ENCODE peak calls at places on chromosomes 4 and X, in eight cellular contexts. X is fibroblast of pulmonary artery; P is activated CD4-positive, alpha-beta T cell treated with anti-CD3 and anti-CD28 coated beads for 24 hours; E is RPMI7951; Q is occipital lobe; L is caudate nucleus; J is AG08395; T is nucleus accumbens. Y is an unnamed sample.

GRCh38 chr4:75036046-75036445 is 103.1 kb downstream of the PARM1 start:
- DNase-seq in J (no peak), Q (no peak), X (no peak), E (no peak), P (no peak), L (no peak), T (no peak), Y (no peak)

GRCh38 chrX:48715876-48716502 is 19.5 kb downstream of the SUV39H1 start:
- DNase-seq in P (no peak), E (peak), T (no peak), L (no peak), Q (no peak), J (no peak), X (no peak), Y (no peak)

GRCh38 chr4:37453361-37454262 is 209.1 kb downstream of the NWD2 start:
- DNase-seq in T (peak), J (peak), Q (peak), L (peak), P (peak), X (peak), E (peak), Y (peak)

GRCh38 chr4:37573566-37573965 is 112.6 kb downstream of the RELL1 start:
- DNase-seq in L (no peak), X (no peak), T (no peak), P (no peak), Q (no peak), E (no peak), J (no peak), Y (no peak)

GRCh38 chr4:147782087-147782781 is 50.3 kb downstream of the ARHGAP10 start:
- DNase-seq in P (no peak), T (no peak), E (peak), X (peak), J (no peak), Q (no peak), L (no peak), Y (no peak)

GRCh38 chr4:69970071-69970470 is 4.5 kb upstream of the CSN2 start:
- DNase-seq in X (peak), J (no peak), T (no peak), Q (no peak), P (no peak), L (no peak), E (no peak), Y (no peak)

GRCh38 chr4:14379148-14379547 is 623.1 kb upstream of the CPEB2 start:
- DNase-seq in P (no peak), X (no peak), L (no peak), J (no peak), E (peak), Q (no peak), T (no peak), Y (no peak)

GRCh38 chr4:16908377-16909021 is 10.1 kb upstream of the LDB2 start:
- DNase-seq in L (no peak), X (no peak), T (no peak), J (no peak), P (no peak), E (no peak), Q (no peak), Y (no peak)

GRCh38 chr4:158895797-158896442 is 127.1 kb downstream of the FNIP2 start:
- DNase-seq in J (no peak), L (no peak), X (peak), T (no peak), E (no peak), P (no peak), Q (peak), Y (no peak)

GRCh38 chr4:81621490-81621889 is 149.8 kb upstream of the RASGEF1B start:
- DNase-seq in Q (no peak), P (no peak), E (no peak), J (no peak), L (no peak), T (no peak), X (no peak), Y (no peak)

GRCh38 chrX:13658602-13659001 is 5.7 kb downstream of the TCEANC start:
- DNase-seq in L (no peak), X (peak), Q (no peak), E (peak), J (peak), T (peak), P (no peak), Y (no peak)

GRCh38 chr4:83923341-83923740 is 387.4 kb downstream of the GPAT3 start:
- DNase-seq in T (no peak), X (no peak), J (no peak), L (no peak), E (no peak), P (no peak), Q (no peak), Y (no peak)